ENCODE peak calls at places on chromosomes 3 and 15, in five cellular contexts. S, E, D, A and P are unnamed samples.

GRCh38 chr3:7038394-7038793 is 177.5 kb downstream of the GRM7 start:
- DNase-seq in S (no peak), E (no peak), D (no peak), A (no peak), P (no peak)

GRCh38 chr15:95565702-95566101 is 764.8 kb upstream of the NR2F2 start:
- DNase-seq in S (no peak), E (no peak), D (peak; percentile 9), A (no peak), P (no peak)

GRCh38 chr3:41223691-41224090 is 24.4 kb downstream of the CTNNB1 start:
- DNase-seq in S (no peak), E (no peak), D (no peak), A (no peak), P (no peak)

GRCh38 chr3:107524214-107525100 is 1.7 kb downstream of the BBX start:
- DNase-seq in S (no peak), E (peak; percentile 67), D (peak; percentile 52), A (no peak), P (peak; percentile 26)

GRCh38 chr3:100032262-100032661 is 82.0 kb downstream of the FILIP1L start:
- DNase-seq in S (no peak), E (no peak), D (peak; percentile 67), A (no peak), P (no peak)

GRCh38 chr3:151985787-151986430 is 112.5 kb downstream of the SUCNR1 start:
- DNase-seq in S (no peak), E (no peak), D (no peak), A (no peak), P (no peak)

GRCh38 chr15:85925649-85926237 is 131.0 kb upstream of the KLHL25 start:
- DNase-seq in S (no peak), E (no peak), D (no peak), A (no peak), P (no peak)

GRCh38 chr15:90571063-90571541 is 41.4 kb downstream of the CRTC3 start:
- DNase-seq in S (no peak), E (no peak), D (no peak), A (no peak), P (no peak)

GRCh38 chr3:99902091-99902490 is 84.4 kb downstream of the CMSS1 start:
- DNase-seq in S (no peak), E (no peak), D (peak; percentile 4), A (no peak), P (no peak)

GRCh38 chr3:9079674-9080073 is 116.4 kb upstream of the RAD18 start:
- DNase-seq in S (no peak), E (no peak), D (no peak), A (no peak), P (no peak)
- TF ChIP-seq CTCF in S (no peak), E (no peak), D (no peak), A (no peak), P (no peak)

GRCh38 chr3:192935441-192935840 is 17.8 kb upstream of the MB21D2 start:
- DNase-seq in S (no peak), E (no peak), D (no peak), A (no peak), P (no peak)
- TF ChIP-seq CTCF in S (no peak), E (no peak), D (no peak), A (no peak), P (no peak)

GRCh38 chr3:136949708-136950107 is 8.1 kb upstream of the IL20RB start:
- DNase-seq in S (no peak), E (no peak), D (peak; percentile 57), A (no peak), P (no peak)
- TF ChIP-seq CTCF in S (peak; percentile 17), E (peak; percentile 11), D (peak; percentile 22), A (no peak), P (no peak)

DNA sequence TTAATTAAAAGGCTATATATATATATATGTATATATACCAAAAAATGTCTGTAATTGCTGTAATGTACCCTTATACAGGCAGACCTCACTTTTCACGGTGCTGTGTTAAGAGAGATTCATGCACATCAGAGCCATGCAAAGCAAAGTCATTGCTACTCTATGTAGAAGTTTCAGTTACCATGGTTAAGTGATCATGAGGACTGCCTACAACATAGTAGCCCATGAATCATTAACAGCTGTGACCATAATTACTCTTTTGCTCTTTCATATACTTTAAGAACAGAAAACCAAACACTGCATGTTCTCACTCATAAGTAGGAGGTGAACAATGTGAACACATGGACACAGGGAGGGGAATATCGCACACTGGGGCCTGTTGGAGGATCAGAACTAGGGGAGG is 225.3 kb upstream of the EPHA3 start:
- DNase-seq in S (no peak), E (no peak), D (no peak), A (no peak), P (no peak)
- TF ChIP-seq CTCF in S (no peak), E (no peak), D (no peak), A (no peak), P (no peak)

GRCh38 chr3:37904614-37905047 is 43.0 kb downstream of the CTDSPL start:
- DNase-seq in S (no peak), E (no peak), D (peak; percentile 61), A (no peak), P (no peak)
- TF ChIP-seq CTCF in S (no peak), E (no peak), D (no peak), A (no peak), P (no peak)